ENCODE peak calls at places on chromosomes 11 and 22, in six cellular contexts. One of them, this sample, is unnamed.

GRCh38 chr11:18171377-18172000 is 1.1 kb upstream of the MRGPRX4 start:
- DNase-seq in cardiac muscle cell: peak
- DNase-seq in H1: no peak
- DNase-seq in GM13977: no peak
- DNase-seq in RCC 7860: no peak
- DNase-seq in AG09319: no peak
- DNase-seq in this sample: no peak

GRCh38 chr22:20211997-20212753 is 55.9 kb downstream of the RTN4R start:
- DNase-seq in cardiac muscle cell: no peak
- DNase-seq in H1: no peak
- DNase-seq in GM13977: no peak
- DNase-seq in RCC 7860: no peak
- DNase-seq in AG09319: no peak
- DNase-seq in this sample: no peak

GRCh38 chr11:127627629-127628462 is 627.3 kb upstream of the KIRREL3 start:
- DNase-seq in cardiac muscle cell: no peak
- DNase-seq in H1: no peak
- DNase-seq in GM13977: no peak
- DNase-seq in RCC 7860: no peak
- DNase-seq in AG09319: no peak
- DNase-seq in this sample: no peak

GRCh38 chr11:59259867-59260475 is 47.2 kb upstream of the MPEG1 start:
- DNase-seq in cardiac muscle cell: no peak
- DNase-seq in H1: no peak
- DNase-seq in GM13977: no peak
- DNase-seq in RCC 7860: no peak
- DNase-seq in AG09319: no peak
- DNase-seq in this sample: no peak

GRCh38 chr11:66823700-66824099 is 19.5 kb upstream of the RCE1 start:
- DNase-seq in cardiac muscle cell: no peak
- DNase-seq in H1: no peak
- DNase-seq in GM13977: no peak
- DNase-seq in RCC 7860: no peak
- DNase-seq in AG09319: no peak
- DNase-seq in this sample: no peak

GRCh38 chr11:288328-289144 is at the start of gene PGGHG:
- DNase-seq in cardiac muscle cell: peak
- DNase-seq in H1: peak
- DNase-seq in GM13977: peak
- DNase-seq in RCC 7860: peak
- DNase-seq in AG09319: no peak
- DNase-seq in this sample: no peak

GRCh38 chr11:21072517-21072916 is 403.1 kb downstream of the NELL1 start:
- DNase-seq in cardiac muscle cell: no peak
- DNase-seq in H1: no peak
- DNase-seq in GM13977: peak
- DNase-seq in RCC 7860: no peak
- DNase-seq in AG09319: no peak
- DNase-seq in this sample: no peak

GRCh38 chr22:26548984-26549383 is 36.7 kb upstream of the TFIP11 start:
- DNase-seq in cardiac muscle cell: no peak
- DNase-seq in H1: no peak
- DNase-seq in GM13977: no peak
- DNase-seq in RCC 7860: no peak
- DNase-seq in AG09319: no peak
- DNase-seq in this sample: no peak

This sample was measured in pulmonary artery endothelial cell.